ENCODE peak calls at places on chromosomes 2 and 18, in five cellular contexts. One of them, this sample, is unnamed.

GRCh38 chr2:231167745-231168459 is 30.5 kb upstream of the ARMC9 start:
- DNase-seq in H9: no peak
- DNase-seq in GM12864: no peak
- DNase-seq in brain microvascular endothelial cell: peak; percentile 60
- DNase-seq in CD4-positive, alpha-beta T cell: no peak
- DNase-seq in this sample: no peak

GRCh38 chr2:220147186-220147585 is 519.8 kb downstream of the SLC4A3 start:
- DNase-seq in brain microvascular endothelial cell: peak; percentile 21
- DNase-seq in GM12864: no peak
- DNase-seq in CD4-positive, alpha-beta T cell: no peak
- DNase-seq in H9: no peak
- DNase-seq in this sample: no peak

GRCh38 chr2:19508-19907 is 26.8 kb downstream of the FAM110C start:
- DNase-seq in brain microvascular endothelial cell: no peak
- DNase-seq in GM12864: no peak
- DNase-seq in H9: no peak
- DNase-seq in CD4-positive, alpha-beta T cell: no peak
- DNase-seq in this sample: no peak

GRCh38 chr18:62060820-62061219 is 126.0 kb downstream of the PIGN start:
- DNase-seq in H9: no peak
- DNase-seq in brain microvascular endothelial cell: no peak
- DNase-seq in CD4-positive, alpha-beta T cell: no peak
- DNase-seq in GM12864: no peak
- DNase-seq in this sample: no peak

GRCh38 chr2:120736955-120737801 is 1.5 kb downstream of the GLI2 start:
- DNase-seq in CD4-positive, alpha-beta T cell: no peak
- DNase-seq in brain microvascular endothelial cell: peak; percentile 81
- DNase-seq in H9: peak; percentile 72
- DNase-seq in GM12864: no peak
- DNase-seq in this sample: no peak

GRCh38 chr2:36423172-36423571 is 67.6 kb downstream of the CRIM1 start:
- DNase-seq in CD4-positive, alpha-beta T cell: no peak
- DNase-seq in brain microvascular endothelial cell: no peak
- DNase-seq in GM12864: no peak
- DNase-seq in H9: no peak
- DNase-seq in this sample: no peak

GRCh38 chr2:218805627-218806026 is 23.7 kb downstream of the CYP27A1 start:
- DNase-seq in brain microvascular endothelial cell: peak; percentile 68
- DNase-seq in GM12864: peak; percentile 8
- DNase-seq in CD4-positive, alpha-beta T cell: no peak
- DNase-seq in H9: no peak
- DNase-seq in this sample: no peak

GRCh38 chr2:74421248-74421870 is at the start of the genes C2orf81 and WDR54:
- DNase-seq in brain microvascular endothelial cell: peak; percentile 77
- DNase-seq in H9: peak; percentile 95
- DNase-seq in CD4-positive, alpha-beta T cell: peak; percentile 95
- DNase-seq in GM12864: peak; percentile 77
- DNase-seq in this sample: peak; percentile 98

GRCh38 chr2:75466708-75467311 is 93.9 kb downstream of the EVA1A start:
- DNase-seq in H9: peak; percentile 68
- DNase-seq in brain microvascular endothelial cell: peak; percentile 17
- DNase-seq in CD4-positive, alpha-beta T cell: no peak
- DNase-seq in GM12864: no peak
- DNase-seq in this sample: peak; percentile 33

GRCh38 chr2:168365094-168365621 is 90.9 kb upstream of the CERS6 start:
- DNase-seq in H9: no peak
- DNase-seq in CD4-positive, alpha-beta T cell: no peak
- DNase-seq in GM12864: no peak
- DNase-seq in brain microvascular endothelial cell: no peak
- DNase-seq in this sample: no peak

GRCh38 chr18:74945774-74946545 is 263.0 kb downstream of the PTGR3 start:
- DNase-seq in GM12864: no peak
- DNase-seq in brain microvascular endothelial cell: peak; percentile 60
- DNase-seq in H9: no peak
- DNase-seq in CD4-positive, alpha-beta T cell: no peak
- DNase-seq in this sample: no peak

GRCh38 chr2:217654173-217654572 is 348.6 kb downstream of the TNS1 start:
- DNase-seq in CD4-positive, alpha-beta T cell: no peak
- DNase-seq in GM12864: no peak
- DNase-seq in H9: no peak
- DNase-seq in brain microvascular endothelial cell: no peak
- DNase-seq in this sample: no peak

GRCh38 chr2:197176457-197176964 is 134.1 kb downstream of the ANKRD44 start:
- DNase-seq in GM12864: no peak
- DNase-seq in CD4-positive, alpha-beta T cell: no peak
- DNase-seq in brain microvascular endothelial cell: no peak
- DNase-seq in H9: no peak
- DNase-seq in this sample: no peak

GRCh38 chr18:33584845-33585775 is 7.1 kb downstream of the ASXL3 start:
- DNase-seq in H9: peak; percentile 50
- DNase-seq in GM12864: no peak
- DNase-seq in CD4-positive, alpha-beta T cell: no peak
- DNase-seq in brain microvascular endothelial cell: no peak
- DNase-seq in this sample: no peak

GRCh38 chr2:66573412-66573811 is 138.5 kb downstream of the MEIS1 start:
- DNase-seq in CD4-positive, alpha-beta T cell: no peak
- DNase-seq in GM12864: no peak
- DNase-seq in H9: peak; percentile 77
- DNase-seq in brain microvascular endothelial cell: no peak
- DNase-seq in this sample: no peak

GRCh38 chr18:8960740-8961657 is 141.5 kb upstream of the NDUFV2 start:
- DNase-seq in brain microvascular endothelial cell: peak; percentile 84
- DNase-seq in H9: no peak
- DNase-seq in CD4-positive, alpha-beta T cell: no peak
- DNase-seq in GM12864: no peak
- DNase-seq in this sample: no peak

GRCh38 chr2:145158051-145158586 is 638.2 kb upstream of the ZEB2 start:
- DNase-seq in brain microvascular endothelial cell: peak; percentile 84
- DNase-seq in GM12864: no peak
- DNase-seq in H9: no peak
- DNase-seq in CD4-positive, alpha-beta T cell: no peak
- DNase-seq in this sample: no peak

GRCh38 chr2:212520340-212520739 is 18.3 kb downstream of the ERBB4 start:
- DNase-seq in brain microvascular endothelial cell: peak; percentile 20
- DNase-seq in H9: no peak
- DNase-seq in CD4-positive, alpha-beta T cell: no peak
- DNase-seq in GM12864: no peak
- DNase-seq in this sample: no peak

GRCh38 chr2:60468390-60469085 is 84.9 kb downstream of the BCL11A start:
- DNase-seq in GM12864: no peak
- DNase-seq in CD4-positive, alpha-beta T cell: no peak
- DNase-seq in H9: no peak
- DNase-seq in brain microvascular endothelial cell: peak; percentile 39
- DNase-seq in this sample: no peak

GRCh38 chr2:135637456-135638087 is 104.1 kb upstream of the UBXN4 start:
- DNase-seq in CD4-positive, alpha-beta T cell: no peak
- DNase-seq in brain microvascular endothelial cell: no peak
- DNase-seq in H9: no peak
- DNase-seq in GM12864: peak; percentile 19
- DNase-seq in this sample: peak; percentile 8

GRCh38 chr2:143399679-143400078 is 270.5 kb downstream of the ARHGAP15 start:
- DNase-seq in brain microvascular endothelial cell: no peak
- DNase-seq in H9: no peak
- DNase-seq in GM12864: no peak
- DNase-seq in CD4-positive, alpha-beta T cell: no peak
- DNase-seq in this sample: no peak

GRCh38 chr2:73494031-73494430 is 108.4 kb downstream of the ALMS1 start:
- DNase-seq in GM12864: no peak
- DNase-seq in H9: no peak
- DNase-seq in brain microvascular endothelial cell: peak; percentile 62
- DNase-seq in CD4-positive, alpha-beta T cell: no peak
- DNase-seq in this sample: no peak

GRCh38 chr2:120331903-120332302 is 14.0 kb upstream of the INHBB start:
- DNase-seq in H9: no peak
- DNase-seq in CD4-positive, alpha-beta T cell: no peak
- DNase-seq in brain microvascular endothelial cell: no peak
- DNase-seq in GM12864: no peak
- DNase-seq in this sample: no peak

GRCh38 chr18:52190630-52191029 is 149.4 kb upstream of the DCC start:
- DNase-seq in brain microvascular endothelial cell: no peak
- DNase-seq in CD4-positive, alpha-beta T cell: no peak
- DNase-seq in GM12864: no peak
- DNase-seq in H9: no peak
- DNase-seq in this sample: no peak

GRCh38 chr2:182694189-182694588 is 21.9 kb upstream of the DNAJC10 start:
- DNase-seq in H9: no peak
- DNase-seq in GM12864: no peak
- DNase-seq in CD4-positive, alpha-beta T cell: no peak
- DNase-seq in brain microvascular endothelial cell: no peak
- DNase-seq in this sample: no peak

GRCh38 chr18:27014841-27015240 is 149.3 kb upstream of the AQP4 start:
- DNase-seq in CD4-positive, alpha-beta T cell: no peak
- DNase-seq in brain microvascular endothelial cell: no peak
- DNase-seq in H9: no peak
- DNase-seq in GM12864: no peak
- DNase-seq in this sample: no peak

GRCh38 chr2:105082107-105082506 is 44.2 kb downstream of the MRPS9 start:
- DNase-seq in H9: no peak
- DNase-seq in GM12864: no peak
- DNase-seq in brain microvascular endothelial cell: no peak
- DNase-seq in CD4-positive, alpha-beta T cell: no peak
- DNase-seq in this sample: no peak

GRCh38 chr2:237161239-237161638 is 75.5 kb downstream of the COPS8 start:
- DNase-seq in H9: no peak
- DNase-seq in CD4-positive, alpha-beta T cell: no peak
- DNase-seq in GM12864: no peak
- DNase-seq in brain microvascular endothelial cell: no peak
- DNase-seq in this sample: no peak

GRCh38 chr2:24272161-24272802 is 88.1 kb downstream of the ITSN2 start:
- DNase-seq in CD4-positive, alpha-beta T cell: no peak
- DNase-seq in GM12864: no peak
- DNase-seq in H9: no peak
- DNase-seq in brain microvascular endothelial cell: no peak
- DNase-seq in this sample: no peak

GRCh38 chr2:26805241-26805676 is 19.4 kb downstream of the CENPA start:
- DNase-seq in H9: no peak
- DNase-seq in GM12864: no peak
- DNase-seq in CD4-positive, alpha-beta T cell: no peak
- DNase-seq in brain microvascular endothelial cell: peak; percentile 56
- DNase-seq in this sample: no peak

GRCh38 chr2:106582431-106583143 is 95.4 kb downstream of the CD8B2 start:
- DNase-seq in H9: peak; percentile 72
- DNase-seq in CD4-positive, alpha-beta T cell: peak; percentile 46
- DNase-seq in GM12864: peak; percentile 8
- DNase-seq in brain microvascular endothelial cell: peak; percentile 76
- DNase-seq in this sample: peak; percentile 88

GRCh38 chr2:47072728-47073191 is 82.3 kb downstream of the STPG4 start:
- DNase-seq in GM12864: no peak
- DNase-seq in CD4-positive, alpha-beta T cell: no peak
- DNase-seq in H9: no peak
- DNase-seq in brain microvascular endothelial cell: no peak
- DNase-seq in this sample: no peak

GRCh38 chr2:81395746-81396145 is 1091.2 kb upstream of the LRRTM1 start:
- DNase-seq in H9: no peak
- DNase-seq in brain microvascular endothelial cell: no peak
- DNase-seq in GM12864: no peak
- DNase-seq in CD4-positive, alpha-beta T cell: no peak
- DNase-seq in this sample: no peak

GRCh38 chr2:46540496-46541342 is 61.4 kb downstream of the TMEM247 start:
- DNase-seq in CD4-positive, alpha-beta T cell: no peak
- DNase-seq in GM12864: no peak
- DNase-seq in H9: no peak
- DNase-seq in brain microvascular endothelial cell: peak; percentile 73
- DNase-seq in this sample: no peak

GRCh38 chr2:235551965-235552364 is 58.1 kb downstream of the AGAP1 start:
- DNase-seq in H9: peak; percentile 82
- DNase-seq in brain microvascular endothelial cell: peak; percentile 28
- DNase-seq in CD4-positive, alpha-beta T cell: no peak
- DNase-seq in GM12864: no peak
- DNase-seq in this sample: no peak

GRCh38 chr2:118635891-118636290 is 211.6 kb downstream of the EN1 start:
- DNase-seq in H9: no peak
- DNase-seq in GM12864: no peak
- DNase-seq in brain microvascular endothelial cell: no peak
- DNase-seq in CD4-positive, alpha-beta T cell: no peak
- DNase-seq in this sample: no peak

GRCh38 chr2:234403751-234404150 is 93.1 kb downstream of the ARL4C start:
- DNase-seq in CD4-positive, alpha-beta T cell: no peak
- DNase-seq in GM12864: no peak
- DNase-seq in H9: no peak
- DNase-seq in brain microvascular endothelial cell: no peak
- DNase-seq in this sample: no peak

DNA sequence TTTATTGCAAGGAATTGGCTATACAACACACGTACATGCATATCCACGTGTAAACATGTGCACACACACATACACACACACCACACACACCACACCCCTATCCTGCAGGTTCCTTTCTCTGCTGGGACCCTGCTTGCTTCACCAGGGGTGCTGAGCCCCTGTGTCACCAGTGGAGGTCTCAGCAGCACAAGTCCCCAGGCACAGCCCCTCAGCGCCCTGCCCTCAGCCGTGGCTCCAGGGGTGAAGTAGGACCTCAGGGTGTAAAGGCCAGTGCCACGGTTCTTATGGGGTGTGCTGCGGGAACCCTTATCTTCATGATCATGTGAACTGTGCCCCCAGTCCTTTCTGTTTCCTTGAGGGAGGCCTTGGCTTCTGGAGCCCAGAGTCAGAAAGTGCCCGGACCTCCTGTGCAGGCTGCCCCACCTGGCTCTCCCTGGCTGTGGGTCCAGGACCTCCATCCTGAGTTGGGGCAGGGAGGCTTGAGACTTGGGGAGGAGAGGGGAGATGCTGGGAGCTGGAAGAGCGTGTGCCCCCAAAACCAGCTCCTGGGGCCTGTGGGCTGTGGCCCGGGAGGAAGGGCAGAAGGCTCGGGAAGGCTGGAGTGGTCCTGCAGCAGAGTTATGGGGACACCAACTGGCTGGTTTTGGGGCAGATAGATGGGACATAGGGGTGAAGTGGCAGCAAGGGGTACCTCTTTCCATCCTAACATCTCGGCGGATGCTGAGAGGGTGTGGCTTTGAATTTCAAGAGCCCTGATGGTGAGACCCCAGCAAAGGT is 20.3 kb upstream of the KLF11 start:
- DNase-seq in GM12864: no peak
- DNase-seq in CD4-positive, alpha-beta T cell: no peak
- DNase-seq in H9: no peak
- DNase-seq in brain microvascular endothelial cell: no peak
- DNase-seq in this sample: no peak
- TF ChIP-seq CTCF in GM12864: no peak
- TF ChIP-seq CTCF in CD4-positive, alpha-beta T cell: no peak
- TF ChIP-seq CTCF in H9: no peak
- TF ChIP-seq CTCF in brain microvascular endothelial cell: peak; percentile 10
- TF ChIP-seq CTCF in this sample: no peak

GRCh38 chr18:36960038-36960437 is 131.1 kb downstream of the KIAA1328 start:
- DNase-seq in brain microvascular endothelial cell: no peak
- DNase-seq in CD4-positive, alpha-beta T cell: no peak
- DNase-seq in GM12864: no peak
- DNase-seq in H9: no peak
- DNase-seq in this sample: no peak
- TF ChIP-seq CTCF in brain microvascular endothelial cell: no peak
- TF ChIP-seq CTCF in CD4-positive, alpha-beta T cell: no peak
- TF ChIP-seq CTCF in GM12864: no peak
- TF ChIP-seq CTCF in H9: no peak
- TF ChIP-seq CTCF in this sample: no peak

GRCh38 chr18:37299471-37300304 is 265.9 kb downstream of the CELF4 start:
- DNase-seq in H9: no peak
- DNase-seq in GM12864: no peak
- DNase-seq in CD4-positive, alpha-beta T cell: no peak
- DNase-seq in brain microvascular endothelial cell: peak; percentile 98
- DNase-seq in this sample: no peak
- TF ChIP-seq CTCF in H9: no peak
- TF ChIP-seq CTCF in GM12864: no peak
- TF ChIP-seq CTCF in CD4-positive, alpha-beta T cell: no peak
- TF ChIP-seq CTCF in brain microvascular endothelial cell: no peak
- TF ChIP-seq CTCF in this sample: no peak

GRCh38 chr2:232367591-232368233 is 10.8 kb upstream of the ALPP start:
- DNase-seq in H9: peak; percentile 87
- DNase-seq in GM12864: no peak
- DNase-seq in brain microvascular endothelial cell: no peak
- DNase-seq in CD4-positive, alpha-beta T cell: no peak
- DNase-seq in this sample: no peak
- TF ChIP-seq CTCF in H9: peak; percentile 73
- TF ChIP-seq CTCF in GM12864: peak; percentile 45
- TF ChIP-seq CTCF in brain microvascular endothelial cell: peak; percentile 54
- TF ChIP-seq CTCF in CD4-positive, alpha-beta T cell: no peak
- TF ChIP-seq CTCF in this sample: no peak

This sample was measured in GM20000.